ENCODE peak calls at places on chromosome 6, in five cellular contexts. F, C, J, M and S are unnamed samples.

GRCh38 chr6:21604081-21604480 is 10.5 kb downstream of the SOX4 start:
- DNase-seq in F (no peak), C (no peak), J (no peak), M (no peak), S (no peak)

GRCh38 chr6:133590196-133590595 is 298.7 kb upstream of the TCF21 start:
- DNase-seq in F (no peak), C (no peak), J (no peak), M (no peak), S (no peak)

GRCh38 chr6:33570806-33571636 is 9.1 kb downstream of the BAK1 start:
- DNase-seq in F (peak; percentile 77), C (peak; percentile 90), J (peak; percentile 66), M (peak; percentile 93), S (peak; percentile 83)

GRCh38 chr6:163651910-163652309 is 237.4 kb downstream of the QKI start:
- DNase-seq in F (no peak), C (no peak), J (no peak), M (no peak), S (no peak)

GRCh38 chr6:29589423-29590048 is 4.6 kb downstream of the OR2H2 start:
- DNase-seq in F (no peak), C (no peak), J (peak; percentile 45), M (peak; percentile 56), S (no peak)

GRCh38 chr6:139381216-139381615 is 6.8 kb upstream of the CITED2 start:
- DNase-seq in F (no peak), C (no peak), J (no peak), M (no peak), S (no peak)

GRCh38 chr6:36314221-36315014 is 22.3 kb downstream of the BNIP5 start:
- DNase-seq in F (no peak), C (no peak), J (peak; percentile 80), M (peak; percentile 59), S (no peak)

GRCh38 chr6:20038805-20039204 is 173.5 kb downstream of the MBOAT1 start:
- DNase-seq in F (no peak), C (no peak), J (peak; percentile 7), M (no peak), S (no peak)

GRCh38 chr6:162181741-162182401 is 545.7 kb downstream of the PRKN start:
- DNase-seq in F (no peak), C (no peak), J (no peak), M (no peak), S (no peak)

GRCh38 chr6:85191656-85192055 is 258.2 kb upstream of the NT5E start:
- DNase-seq in F (no peak), C (no peak), J (no peak), M (no peak), S (no peak)

GRCh38 chr6:15378864-15379263 is 133.0 kb downstream of the JARID2 start:
- DNase-seq in F (no peak), C (no peak), J (no peak), M (no peak), S (no peak)

GRCh38 chr6:56772737-56773184 is 130.1 kb upstream of the DST start:
- DNase-seq in F (no peak), C (no peak), J (peak; percentile 29), M (no peak), S (peak; percentile 79)

GRCh38 chr6:126143650-126144260 is 157.4 kb downstream of the TRMT11 start:
- DNase-seq in F (no peak), C (no peak), J (no peak), M (no peak), S (no peak)

GRCh38 chr6:56259163-56259562 is 11.8 kb upstream of the COL21A1 start:
- DNase-seq in F (no peak), C (no peak), J (no peak), M (no peak), S (no peak)

GRCh38 chr6:147468634-147469033 is 39.9 kb upstream of the SAMD5 start:
- DNase-seq in F (no peak), C (no peak), J (no peak), M (no peak), S (no peak)

GRCh38 chr6:158043586-158044524 is 62.2 kb downstream of the SYNJ2 start:
- DNase-seq in F (no peak), C (peak; percentile 44), J (peak; percentile 44), M (no peak), S (peak; percentile 78)

GRCh38 chr6:105620878-105621277 is 218.0 kb upstream of the PREP start:
- DNase-seq in F (no peak), C (no peak), J (no peak), M (no peak), S (no peak)

GRCh38 chr6:42453649-42454427 is 2.1 kb upstream of the TRERF1 start:
- DNase-seq in F (peak; percentile 56), C (peak; percentile 74), J (peak; percentile 35), M (peak; percentile 74), S (peak; percentile 40)

GRCh38 chr6:21596379-21597242 is 3.1 kb downstream of the SOX4 start:
- DNase-seq in F (peak; percentile 81), C (peak; percentile 68), J (peak; percentile 57), M (peak; percentile 84), S (peak; percentile 68)

GRCh38 chr6:75283907-75284284 is 696 bp downstream of the TMEM30A start:
- DNase-seq in F (no peak), C (no peak), J (no peak), M (peak; percentile 22), S (no peak)

GRCh38 chr6:75284285-75285155 is at the start of gene TMEM30A:
- DNase-seq in F (peak; percentile 96), C (peak; percentile 96), J (peak; percentile 98), M (peak; percentile 98), S (peak; percentile 99)

GRCh38 chr6:75280131-75280855 is 4.3 kb downstream of the TMEM30A start:
- DNase-seq in F (no peak), C (no peak), J (no peak), M (no peak), S (no peak)

GRCh38 chr6:75281643-75282042 is 2.9 kb downstream of the TMEM30A start:
- DNase-seq in F (no peak), C (no peak), J (no peak), M (no peak), S (no peak)

DNA sequence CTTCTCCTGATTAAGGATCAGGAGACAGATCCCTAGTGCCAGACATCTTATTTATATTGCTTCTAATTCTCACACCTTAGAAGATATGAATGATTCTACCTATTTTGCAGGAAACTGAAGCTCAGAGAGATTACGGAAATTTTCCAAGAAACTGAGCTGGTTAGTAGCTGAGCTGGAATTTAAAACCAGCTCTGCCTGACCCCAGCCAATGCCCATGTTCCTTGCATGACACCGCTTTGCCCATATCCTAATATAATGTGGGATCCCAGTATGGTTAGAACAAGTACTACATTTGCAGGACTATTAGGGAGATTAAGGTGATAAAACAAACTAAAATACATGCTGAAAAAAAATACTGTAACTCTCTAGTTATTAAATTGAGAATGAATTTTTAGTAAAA is 1.9 kb downstream of the TMEM30A start:
- DNase-seq in F (no peak), C (no peak), J (no peak), M (no peak), S (no peak)
- H3K4me3 ChIP-seq in F (no peak overlapping the region), C (no peak overlapping the region), J (peak overlapping the region; percentile 95), M (peak overlapping the region; percentile 98), S (peak overlapping the region; percentile 94)

GRCh38 chr6:27752038-27752885 is 159.9 kb downstream of the OR2B2 start:
- DNase-seq in F (peak; percentile 48), C (peak; percentile 72), J (peak; percentile 55), M (peak; percentile 77), S (peak; percentile 28)
- H3K4me3 ChIP-seq in F (peak overlapping the region; percentile 62), C (peak overlapping the region; percentile 39), J (peak overlapping the region; percentile 73), M (peak overlapping the region; percentile 90), S (peak overlapping the region; percentile 75)

GRCh38 chr6:8743146-8743745 is 307.9 kb upstream of the SLC35B3 start:
- DNase-seq in F (no peak), C (no peak), J (peak; percentile 3), M (no peak), S (no peak)
- H3K4me3 ChIP-seq in F (no peak overlapping the region), C (no peak overlapping the region), J (peak overlapping the region; percentile 48), M (no peak overlapping the region), S (no peak overlapping the region)

GRCh38 chr6:152273002-152273401 is 364.2 kb downstream of the SYNE1 start:
- DNase-seq in F (no peak), C (no peak), J (peak; percentile 15), M (no peak), S (peak; percentile 29)

GRCh38 chr6:152272486-152272885 is 364.7 kb downstream of the SYNE1 start:
- DNase-seq in F (no peak), C (no peak), J (no peak), M (no peak), S (no peak)

GRCh38 chr6:152273638-152274037 is 363.5 kb downstream of the SYNE1 start:
- DNase-seq in F (no peak), C (no peak), J (peak; percentile 64), M (peak; percentile 85), S (peak; percentile 68)

GRCh38 chr6:152270301-152270925 is 366.7 kb downstream of the SYNE1 start:
- DNase-seq in F (no peak), C (no peak), J (no peak), M (no peak), S (no peak)

GRCh38 chr6:152271681-152272464 is 365.3 kb downstream of the SYNE1 start:
- DNase-seq in F (peak; percentile 73), C (no peak), J (peak; percentile 33), M (no peak), S (no peak)
- H3K4me3 ChIP-seq in F (no peak overlapping the region), C (no peak overlapping the region), J (no peak overlapping the region), M (no peak overlapping the region), S (peak overlapping the region; percentile 43)